ENCODE peak calls at places on chromosomes 16 and 17, in ten cellular contexts. R is gastrocnemius medialis, J is adrenal gland, E is neural crest cell, B is cardiac fibroblast, A is tibial nerve, N is AG10803, X is lung microvascular endothelial cell, T is BJ, L is heart right ventricle. O is an unnamed sample.

GRCh38 chr17:37361543-37361942 is 14.2 kb upstream of the C17orf78 start:
- DNase-seq in B (no peak), R (no peak), A (no peak), X (no peak), N (no peak), L (no peak), J (no peak), T (no peak), E (no peak), O (peak)

GRCh38 chr17:31787082-31787481 is 72.0 kb downstream of the COPRS start:
- DNase-seq in E (no peak), B (no peak), A (no peak), N (no peak), J (no peak), T (no peak), X (no peak), L (no peak), R (no peak), O (no peak)

GRCh38 chr17:54891176-54891821 is 9.4 kb upstream of the TOM1L1 start:
- DNase-seq in L (peak), X (peak), E (peak), A (no peak), T (peak), J (peak), R (no peak), B (peak), N (peak), O (peak)

GRCh38 chr16:17858061-17858460 is 387.3 kb upstream of the XYLT1 start:
- DNase-seq in E (no peak), A (no peak), R (no peak), J (no peak), N (no peak), L (no peak), X (no peak), T (no peak), B (no peak), O (no peak)

GRCh38 chr16:671353-672131 is 3.6 kb downstream of the RHOT2 start:
- DNase-seq in L (no peak), B (no peak), R (no peak), X (no peak), E (no peak), T (no peak), N (no peak), A (no peak), J (no peak), O (no peak)

GRCh38 chr16:30041841-30042240 is 10.8 kb upstream of the TLCD3B start:
- DNase-seq in B (peak), X (peak), J (peak), E (no peak), A (no peak), R (no peak), L (no peak), T (no peak), N (peak), O (peak)

GRCh38 chr17:79843917-79844815 is 4.9 kb upstream of the CBX4 start:
- DNase-seq in X (peak), R (no peak), N (peak), L (peak), J (peak), T (no peak), B (peak), A (no peak), E (peak), O (no peak)

GRCh38 chr17:57762375-57762916 is 17.3 kb upstream of the CCDC182 start:
- DNase-seq in B (no peak), E (no peak), T (no peak), R (no peak), X (no peak), A (no peak), J (no peak), N (no peak), L (no peak), O (no peak)

GRCh38 chr17:1022278-1023024 is 25.5 kb downstream of the TIMM22 start:
- DNase-seq in T (no peak), X (no peak), L (peak), A (no peak), R (no peak), J (no peak), N (no peak), E (no peak), B (no peak), O (no peak)

GRCh38 chr17:49859991-49860953 is 12.4 kb upstream of the TAC4 start:
- DNase-seq in L (no peak), X (no peak), B (no peak), R (peak), T (no peak), N (no peak), E (no peak), J (peak), A (no peak), O (no peak)

GRCh38 chr17:1727258-1727789 is 2.8 kb downstream of the WDR81 start:
- DNase-seq in L (no peak), B (no peak), N (no peak), X (no peak), A (no peak), J (no peak), R (no peak), E (no peak), T (no peak), O (no peak)

GRCh38 chr16:780296-780695 is 7.9 kb downstream of the RPUSD1 start:
- DNase-seq in X (no peak), B (no peak), E (no peak), T (no peak), R (no peak), A (no peak), N (no peak), J (no peak), L (no peak), O (no peak)

GRCh38 chr16:17177242-17177967 is 293.4 kb downstream of the XYLT1 start:
- DNase-seq in A (no peak), R (no peak), X (no peak), B (peak), E (no peak), N (peak), J (no peak), T (no peak), L (no peak), O (peak)

O was measured in bronchial epithelial cell.